ENCODE peak calls at places on chromosome 6, in four cellular contexts. I is heart left ventricle, L is DND-41, F is left lung. G is an unnamed sample. For H3K36me3 and H3K4me1, the result is how much of the 10 kb centered on the place peaks cover.

GRCh38 chr6:77450924-77451323 is 12.4 kb downstream of the HTR1B start:
- DNase-seq in F (no peak), L (no peak), I (no peak), G (no peak)

GRCh38 chr6:33428219-33428890 is 8.5 kb downstream of the SYNGAP1 start:
- DNase-seq in I (no peak), F (no peak), L (peak), G (peak)

GRCh38 chr6:139407718-139408222 is 33.3 kb upstream of the CITED2 start:
- DNase-seq in I (no peak), F (no peak), L (no peak), G (no peak)

GRCh38 chr6:14720411-14721102 is 525.3 kb upstream of the JARID2 start:
- DNase-seq in F (no peak), L (no peak), I (no peak), G (no peak)

GRCh38 chr6:104381907-104382306 is 477.8 kb downstream of the HACE1 start:
- DNase-seq in L (no peak), I (no peak), F (no peak), G (no peak)

GRCh38 chr6:143299253-143300166 is 151.0 kb downstream of the ADAT2 start:
- DNase-seq in F (no peak), I (no peak), L (no peak), G (no peak)

GRCh38 chr6:34527751-34528670 is 28.1 kb downstream of the SPDEF start:
- DNase-seq in F (no peak), I (no peak), L (no peak), G (peak)

GRCh38 chr6:80003841-80004198 is 629 bp upstream of the TTK start:
- DNase-seq in F (peak), I (peak), L (peak), G (peak)

GRCh38 chr6:322940-323729 is 30.8 kb downstream of the DUSP22 start:
- DNase-seq in F (no peak), L (no peak), I (no peak), G (no peak)

GRCh38 chr6:64012351-64013060 is 376.9 kb downstream of the PHF3 start:
- DNase-seq in F (no peak), I (no peak), L (no peak), G (no peak)

GRCh38 chr6:43718387-43719105 is 31.0 kb upstream of the MRPS18A start:
- DNase-seq in F (no peak), I (peak), L (no peak), G (no peak)

GRCh38 chr6:166007349-166008263 is 160.0 kb downstream of the TBXT start:
- DNase-seq in L (no peak), F (no peak), I (peak), G (no peak)

GRCh38 chr6:33725891-33726673 is 14.6 kb upstream of the UQCC2 start:
- DNase-seq in I (no peak), L (no peak), F (no peak), G (no peak)

GRCh38 chr6:754202-754601 is 61.3 kb upstream of the EXOC2 start:
- DNase-seq in I (no peak), F (no peak), L (no peak), G (no peak)

GRCh38 chr6:52155791-52156576 is 30.2 kb upstream of the IL17A start:
- DNase-seq in I (no peak), F (no peak), L (no peak), G (no peak)

GRCh38 chr6:30922447-30922852 is 8.4 kb downstream of the VARS2 start:
- DNase-seq in F (no peak), L (no peak), I (no peak), G (peak)
- H3K36me3 ChIP-seq in F (under half), L (half or more), I (half or more), G (half or more)

DNA sequence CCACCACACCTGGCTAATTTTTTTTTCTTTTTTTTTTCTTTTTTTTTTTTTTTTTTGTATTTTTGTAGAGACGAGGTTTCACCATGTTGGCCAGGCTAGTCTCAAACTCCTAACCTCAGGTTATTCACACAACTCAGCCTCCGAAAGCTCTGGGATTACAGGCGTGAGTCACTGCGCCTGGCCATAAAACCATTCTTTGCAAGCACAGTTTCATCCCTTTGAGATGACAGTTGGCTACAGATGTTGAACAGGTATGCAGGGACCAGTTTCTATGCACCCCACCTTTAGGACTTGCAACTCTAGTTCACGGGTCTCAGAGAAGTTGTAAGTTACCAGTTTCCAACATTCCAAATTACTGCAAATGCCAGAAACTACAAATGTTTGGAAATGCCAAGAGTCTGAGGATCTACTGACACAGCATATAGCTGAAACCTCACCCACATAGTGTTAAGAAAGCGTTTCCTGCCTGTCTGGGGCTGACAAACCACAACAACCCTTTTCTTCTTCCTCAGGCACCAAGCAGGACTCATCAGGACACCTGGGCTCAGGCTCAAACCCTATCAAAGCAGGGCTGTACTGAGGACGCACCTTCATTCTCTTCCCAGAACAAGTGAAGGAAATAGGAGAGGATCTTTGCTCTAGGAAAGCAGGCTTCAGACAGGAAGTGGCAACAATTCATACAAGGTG is 22.9 kb downstream of the ARHGAP18 start:
- DNase-seq in I (no peak), L (peak), F (no peak), G (no peak)
- H3K4me1 ChIP-seq in I (under half), L (half or more), F (under half), G (half or more)

GRCh38 chr6:31631209-31631608 is 10.7 kb downstream of the PRRC2A start:
- DNase-seq in F (no peak), I (no peak), L (no peak), G (no peak)
- H3K36me3 ChIP-seq in F (under half), I (half or more), L (half or more), G (half or more)

GRCh38 chr6:53651149-53651763 is 14.3 kb downstream of the KLHL31 start:
- DNase-seq in F (peak), L (peak), I (peak), G (peak)

GRCh38 chr6:53658992-53659391 is 6.6 kb downstream of the KLHL31 start:
- DNase-seq in F (no peak), I (no peak), L (no peak), G (no peak)

GRCh38 chr6:53651764-53652401 is 13.7 kb downstream of the KLHL31 start:
- DNase-seq in F (peak), I (peak), L (no peak), G (peak)

GRCh38 chr6:53659458-53659857 is 6.1 kb downstream of the KLHL31 start:
- DNase-seq in F (no peak), I (no peak), L (no peak), G (no peak)

DNA sequence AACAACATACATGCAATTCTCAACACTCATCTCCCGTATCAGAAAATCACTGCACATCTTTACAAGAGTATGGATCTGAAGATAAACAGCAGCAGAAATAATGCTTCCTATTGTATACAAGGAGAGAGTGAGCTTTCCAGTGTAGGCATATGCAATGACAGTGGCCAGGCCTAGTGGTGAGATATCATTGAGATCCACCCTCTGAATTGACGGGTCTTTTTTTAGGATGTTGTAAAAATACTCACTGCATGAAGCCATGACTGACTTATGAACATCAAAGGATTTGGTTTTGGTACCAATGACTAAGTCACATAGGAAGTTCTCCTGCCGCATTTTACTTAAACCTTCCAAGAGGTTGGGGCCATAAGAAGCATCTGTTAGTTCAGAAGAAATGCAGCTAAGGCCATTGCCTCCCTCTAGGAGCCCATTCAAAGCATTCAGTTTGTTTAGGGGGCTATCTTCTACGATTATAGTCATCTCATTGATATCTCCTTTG is 10.8 kb downstream of the KLHL31 start:
- DNase-seq in F (no peak), I (no peak), L (no peak), G (no peak)
- H3K4me1 ChIP-seq in F (under half), I (under half), L (under half), G (under half)

GRCh38 chr6:158807515-158808441 is 11.4 kb downstream of the EZR start:
- DNase-seq in L (no peak), F (no peak), I (no peak), G (no peak)
- H3K36me3 ChIP-seq in L (under half), F (under half), I (under half), G (under half)

GRCh38 chr6:7163661-7164071 is 55.9 kb downstream of the RREB1 start:
- DNase-seq in I (no peak), F (no peak), L (no peak), G (no peak)
- H3K4me1 ChIP-seq in I (under half), F (under half), L (under half), G (half or more)

DNA sequence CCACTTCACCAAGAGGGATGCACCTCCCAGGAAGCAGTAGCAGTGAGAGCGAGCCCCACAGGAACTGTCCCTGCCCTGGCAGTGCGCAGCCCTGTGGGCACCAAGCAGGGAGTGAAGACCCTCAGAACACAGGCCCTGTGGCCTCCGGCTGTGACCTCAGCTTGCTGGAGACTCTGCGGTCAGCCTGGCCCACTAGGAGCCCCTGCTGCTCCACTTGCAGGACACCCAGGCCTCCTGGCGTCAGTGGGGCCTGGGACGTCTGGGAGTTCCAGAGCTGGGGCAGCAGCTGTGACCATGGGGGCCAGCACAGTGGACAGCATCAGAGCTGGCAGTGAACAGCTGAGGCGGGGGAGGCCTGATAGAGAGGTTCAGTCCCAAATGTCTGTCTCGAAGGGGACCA is 28.3 kb downstream of the PXDC1 start:
- DNase-seq in I (no peak), F (no peak), L (no peak), G (no peak)
- H3K36me3 ChIP-seq in I (half or more), F (under half), L (under half), G (half or more)

DNA sequence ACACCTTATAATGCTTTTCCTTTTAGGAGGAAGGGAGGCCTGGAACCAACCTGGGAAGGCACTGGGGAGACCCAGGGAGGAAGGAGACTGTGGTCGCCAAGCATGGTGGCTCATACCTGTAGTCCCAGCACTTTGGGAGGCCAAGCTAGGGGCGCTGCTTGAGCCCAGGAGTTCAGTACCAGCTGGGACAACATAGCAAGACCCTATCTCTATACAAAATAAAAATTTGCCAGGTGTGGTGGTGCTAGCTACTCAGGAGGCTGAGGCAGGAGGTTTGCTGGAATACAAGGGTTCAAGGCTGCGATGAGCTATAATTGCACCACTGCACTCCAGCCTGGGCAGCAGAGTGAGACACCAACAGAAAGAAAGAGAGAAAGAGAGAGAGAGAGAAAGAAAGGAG is 36.2 kb downstream of the PPP1R14C start:
- DNase-seq in I (no peak), L (no peak), F (no peak), G (no peak)
- H3K4me1 ChIP-seq in I (under half), L (under half), F (under half), G (under half)